ENCODE peak calls at places on chromosomes 1 and 21, in four cellular contexts. H is thyroid gland, P is A549, U is testis. G is an unnamed sample.

GRCh38 chr1:202160377-202160940 is at the start of gene PTPN7:
- DNase-seq in H (no peak), P (no peak), U (peak; percentile 63), G (peak; percentile 81)

GRCh38 chr21:41361786-41362604 is at the start of gene MX2:
- DNase-seq in H (peak; percentile 22), P (no peak), U (peak; percentile 38), G (peak; percentile 79)

GRCh38 chr1:222441006-222441620 is 106.8 kb downstream of the HHIPL2 start:
- DNase-seq in P (no peak), H (no peak), U (peak; percentile 44), G (no peak)

GRCh38 chr1:239810071-239810481 is 281.6 kb upstream of the FMN2 start:
- DNase-seq in P (no peak), U (no peak), H (no peak), G (no peak)

GRCh38 chr1:161367684-161368398 is at the start of gene CFAP126:
- DNase-seq in U (peak; percentile 78), H (peak; percentile 78), P (peak; percentile 77), G (peak; percentile 74)

GRCh38 chr1:34740161-34740875 is 14.5 kb upstream of the GJB5 start:
- DNase-seq in H (no peak), U (no peak), P (no peak), G (no peak)

GRCh38 chr1:16905856-16906702 is 10.3 kb downstream of the RNU1-2 start:
- DNase-seq in H (no peak), P (no peak), U (no peak), G (no peak)

GRCh38 chr1:98700228-98700627 is 38.7 kb downstream of the SNX7 start:
- DNase-seq in H (no peak), U (no peak), P (no peak), G (no peak)

GRCh38 chr1:11858968-11859871 is 475 bp upstream of the NPPB start:
- DNase-seq in H (peak; percentile 82), P (peak; percentile 37), U (peak; percentile 75), G (peak; percentile 72)
- H3K4me3 ChIP-seq in H (no peak overlapping the region), P (no peak overlapping the region), U (no peak overlapping the region), G (peak overlapping the region; percentile 49)

GRCh38 chr1:64913361-64914015 is 52.9 kb downstream of the JAK1 start:
- DNase-seq in H (no peak), P (no peak), U (no peak), G (no peak)
- H3K4me1 ChIP-seq in H (peaks cover 12% of the 10 kb centered on the region), P (peaks cover 90% of the 10 kb centered on the region), U (peaks cover 11% of the 10 kb centered on the region), G (peaks cover 74% of the 10 kb centered on the region)

GRCh38 chr1:159076438-159076752 is 171 bp downstream of the AIM2 start:
- DNase-seq in U (no peak), H (no peak), P (no peak), G (no peak)
- TF ChIP-seq POLR2A in U (no peak), H (no peak), P (no peak), G (no peak)

GRCh38 chr1:26218906-26219494 is 15.0 kb upstream of the CEP85 start:
- DNase-seq in U (no peak), H (peak; percentile 97), P (no peak), G (peak; percentile 62)

GRCh38 chr1:26225033-26225831 is 8.8 kb upstream of the CEP85 start:
- DNase-seq in U (peak; percentile 76), H (peak; percentile 96), P (no peak), G (peak; percentile 82)

GRCh38 chr1:26221094-26221493 is 12.9 kb upstream of the CEP85 start:
- DNase-seq in P (no peak), U (no peak), H (no peak), G (no peak)

GRCh38 chr1:26220199-26220912 is 13.6 kb upstream of the CEP85 start:
- DNase-seq in U (no peak), H (no peak), P (no peak), G (no peak)

DNA sequence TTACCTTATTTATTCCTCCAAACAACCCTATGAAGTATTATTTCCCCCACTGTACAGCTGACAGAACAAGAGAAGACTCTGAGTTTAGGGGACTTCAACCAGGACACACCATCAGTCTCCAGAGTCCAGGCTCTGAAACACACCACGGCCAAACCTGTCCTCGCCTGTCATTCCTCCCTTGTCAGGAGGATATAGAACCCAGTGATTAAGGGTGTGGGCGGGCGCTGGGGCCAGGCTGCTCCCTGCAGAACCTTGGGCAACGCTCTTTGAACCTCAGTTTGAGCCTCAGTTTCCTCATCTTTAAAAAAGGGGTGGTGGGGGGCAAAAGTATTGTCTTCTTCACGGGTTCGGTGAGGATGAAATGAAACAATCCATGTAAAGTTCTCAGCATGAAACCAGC is 9.4 kb upstream of the CEP85 start:
- DNase-seq in H (no peak), U (no peak), P (no peak), G (no peak)
- H3K4me3 ChIP-seq in H (no peak overlapping the region), U (peak overlapping the region; percentile 62), P (no peak overlapping the region), G (peak overlapping the region; percentile 72)

G was measured in heart left ventricle.